ENCODE peak calls at places on chromosome 19, in five cellular contexts. N, W, E, C and Z are unnamed samples.

GRCh38 chr19:40783711-40784110 is 5.7 kb downstream of the RAB4B start:
- DNase-seq in N (no peak), W (no peak), E (no peak), C (no peak), Z (no peak)

GRCh38 chr19:11570039-11570462 is 7.4 kb downstream of the ACP5 start:
- DNase-seq in N (no peak), W (no peak), E (no peak), C (no peak), Z (no peak)

GRCh38 chr19:36051236-36051635 is 2.8 kb downstream of the THAP8 start:
- DNase-seq in N (no peak), W (peak), E (no peak), C (peak), Z (no peak)

GRCh38 chr19:48958006-48958405 is 3.3 kb downstream of the BAX start:
- DNase-seq in N (no peak), W (no peak), E (no peak), C (no peak), Z (no peak)

GRCh38 chr19:34688592-34688991 is 11.1 kb downstream of the ZNF302 start:
- DNase-seq in N (no peak), W (no peak), E (no peak), C (no peak), Z (no peak)

GRCh38 chr19:14381689-14382474 is 638 bp downstream of the ADGRE5 start:
- DNase-seq in N (no peak), W (no peak), E (peak), C (peak), Z (no peak)

GRCh38 chr19:49689133-49690072 is at the start of gene ADM5:
- DNase-seq in N (peak), W (peak), E (no peak), C (peak), Z (peak)

GRCh38 chr19:39645800-39646411 is 9.8 kb upstream of the LGALS16 start:
- DNase-seq in N (no peak), W (no peak), E (no peak), C (peak), Z (no peak)

GRCh38 chr19:14471436-14472187 is 3.5 kb downstream of the PTGER1 start:
- DNase-seq in N (no peak), W (no peak), E (no peak), C (no peak), Z (no peak)

GRCh38 chr19:4606181-4606580 is 33.1 kb upstream of the TNFAIP8L1 start:
- DNase-seq in N (no peak), W (no peak), E (no peak), C (no peak), Z (no peak)

GRCh38 chr19:5269279-5269678 is 71.3 kb downstream of the PTPRS start:
- DNase-seq in N (no peak), W (no peak), E (no peak), C (no peak), Z (no peak)

GRCh38 chr19:42343344-42344110 is 18.1 kb downstream of the MEGF8 start:
- DNase-seq in N (no peak), W (no peak), E (no peak), C (no peak), Z (no peak)

GRCh38 chr19:49409441-49410029 is 13.7 kb downstream of the PTH2 start:
- DNase-seq in N (no peak), W (no peak), E (no peak), C (no peak), Z (no peak)

GRCh38 chr19:23399443-23399842 is 4.2 kb upstream of the ZNF91 start:
- DNase-seq in N (no peak), W (no peak), E (no peak), C (no peak), Z (no peak)

GRCh38 chr19:16036397-16036925 is 39.8 kb upstream of the TPM4 start:
- DNase-seq in N (no peak), W (no peak), E (no peak), C (no peak), Z (no peak)

GRCh38 chr19:14582894-14583340 is at the start of gene CLEC17A:
- DNase-seq in N (no peak), W (no peak), E (no peak), C (no peak), Z (no peak)

GRCh38 chr19:54692294-54692615 is 29.5 kb downstream of the LILRB4 start:
- DNase-seq in N (no peak), W (no peak), E (no peak), C (no peak), Z (no peak)

GRCh38 chr19:51066393-51066792 is 1.5 kb upstream of the KLK13 start:
- DNase-seq in N (no peak), W (no peak), E (no peak), C (no peak), Z (no peak)

GRCh38 chr19:10043286-10043927 is 30.1 kb downstream of the RDH8 start:
- DNase-seq in N (no peak), W (no peak), E (no peak), C (no peak), Z (no peak)

GRCh38 chr19:53147645-53148044 is 11.2 kb downstream of the ZNF347 start:
- DNase-seq in N (no peak), W (no peak), E (no peak), C (no peak), Z (no peak)

GRCh38 chr19:56980864-56981263 is 138.9 kb upstream of the USP29 start:
- DNase-seq in N (no peak), W (no peak), E (no peak), C (no peak), Z (no peak)

GRCh38 chr19:1408300-1409203 is 1.2 kb downstream of the DAZAP1 start:
- DNase-seq in N (no peak), W (no peak), E (peak), C (no peak), Z (no peak)

GRCh38 chr19:2040647-2041435 is 10.2 kb downstream of the MKNK2 start:
- DNase-seq in N (no peak), W (no peak), E (no peak), C (no peak), Z (no peak)

GRCh38 chr19:35895911-35896642 is 4.3 kb downstream of the NFKBID start:
- DNase-seq in N (no peak), W (no peak), E (no peak), C (no peak), Z (no peak)

GRCh38 chr19:9498183-9498902 is at the start of gene ZNF560:
- DNase-seq in N (no peak), W (no peak), E (no peak), C (no peak), Z (no peak)

GRCh38 chr19:56670961-56671612 is 470 bp downstream of the ZNF835 start:
- DNase-seq in N (no peak), W (no peak), E (peak), C (no peak), Z (no peak)